ENCODE peak calls at places on chromosomes 6 and 20, in eight cellular contexts. Z, I, Y, E, J, T, U and O are unnamed samples.

GRCh38 chr6:168238159-168238887 is 81.3 kb downstream of the DACT2 start:
- DNase-seq in Z (no peak), I (no peak), Y (no peak), E (no peak), J (no peak), T (no peak), U (no peak), O (no peak)

GRCh38 chr6:137512768-137513605 is 18.8 kb upstream of the OLIG3 start:
- DNase-seq in Z (no peak), I (no peak), Y (no peak), E (no peak), J (no peak), T (no peak), U (no peak), O (no peak)

GRCh38 chr6:82217014-82217621 is 30.4 kb downstream of the IBTK start:
- DNase-seq in Z (no peak), I (no peak), Y (no peak), E (no peak), J (no peak), T (no peak), U (no peak), O (no peak)

GRCh38 chr6:153038378-153038777 is 35.9 kb upstream of the MTRF1L start:
- DNase-seq in Z (no peak), I (peak), Y (no peak), E (no peak), J (no peak), T (peak), U (peak), O (no peak)

GRCh38 chr20:50401587-50402343 is 108.4 kb upstream of the PTPN1 start:
- DNase-seq in Z (no peak), I (no peak), Y (no peak), E (no peak), J (no peak), T (no peak), U (no peak), O (no peak)

GRCh38 chr20:7841967-7842301 is 98.3 kb downstream of the HAO1 start:
- DNase-seq in Z (no peak), I (peak), Y (peak), E (no peak), J (peak), T (peak), U (peak), O (no peak)

GRCh38 chr6:148179786-148180185 is 162.9 kb upstream of the SASH1 start:
- DNase-seq in Z (peak), I (peak), Y (peak), E (no peak), J (peak), T (peak), U (peak), O (no peak)

GRCh38 chr20:868279-868678 is 34.8 kb downstream of the FAM110A start:
- DNase-seq in Z (no peak), I (no peak), Y (no peak), E (no peak), J (no peak), T (no peak), U (no peak), O (no peak)

GRCh38 chr20:19974621-19975435 is 42.3 kb upstream of the NAA20 start:
- DNase-seq in Z (peak), I (peak), Y (peak), E (peak), J (peak), T (peak), U (peak), O (peak)
- H3K4me3 ChIP-seq in Z (peak), I (peak), Y (peak), E (peak), J (peak), T (peak), U (peak), O (peak)

GRCh38 chr6:26457796-26458688 is at the start of gene BTN2A1:
- DNase-seq in Z (peak), I (peak), Y (peak), E (peak), J (peak), T (peak), U (peak), O (peak)
- TF ChIP-seq CTCF in Z (no peak), I (peak), Y (no peak), E (no peak), J (peak), T (peak), U (no peak), O (peak)

GRCh38 chr6:160190974-160191373 is 67.6 kb downstream of the SLC22A2 start:
- DNase-seq in Z (no peak), I (no peak), Y (no peak), E (no peak), J (no peak), T (no peak), U (no peak), O (no peak)
- H3K4me3 ChIP-seq in Z (no peak), I (no peak), Y (no peak), E (no peak), J (no peak), T (no peak), U (no peak), O (no peak)

GRCh38 chr20:17438436-17439039 is 92.6 kb downstream of the BFSP1 start:
- DNase-seq in Z (no peak), I (no peak), Y (peak), E (no peak), J (no peak), T (no peak), U (no peak), O (no peak)
- TF ChIP-seq CTCF in Z (no peak), I (peak), Y (no peak), E (no peak), J (no peak), T (no peak), U (no peak), O (no peak)

DNA sequence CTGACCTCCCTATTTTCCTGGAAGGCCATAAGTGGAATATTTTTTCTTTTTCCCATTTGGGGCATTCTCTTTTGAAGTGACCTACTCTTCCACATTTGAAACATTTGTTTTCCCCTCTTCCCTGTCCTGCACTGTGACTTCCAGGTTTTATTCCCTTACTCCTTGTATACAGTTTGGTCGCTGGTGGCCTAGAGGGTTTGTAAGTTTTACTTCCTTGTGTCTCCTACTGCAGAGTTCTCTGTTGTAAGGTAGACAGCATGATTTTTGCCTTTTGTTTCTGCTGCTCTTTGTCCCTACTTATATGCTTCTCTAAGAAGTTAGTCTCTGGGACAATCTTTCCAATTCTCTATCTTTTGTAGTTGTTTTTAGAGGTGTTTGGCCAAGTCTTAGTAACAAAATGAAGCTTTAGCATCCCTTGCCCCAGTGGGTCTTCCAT is 7.4 kb upstream of the ZNFX1 start:
- DNase-seq in Z (no peak), I (no peak), Y (no peak), E (no peak), J (no peak), T (no peak), U (no peak), O (no peak)
- H3K4me3 ChIP-seq in Z (no peak), I (peak), Y (peak), E (no peak), J (peak), T (no peak), U (no peak), O (no peak)

GRCh38 chr20:54208492-54209044 is 681 bp downstream of the PFDN4 start:
- DNase-seq in Z (no peak), I (peak), Y (peak), E (no peak), J (peak), T (peak), U (peak), O (no peak)

GRCh38 chr20:54209216-54209813 is 1.4 kb downstream of the PFDN4 start:
- DNase-seq in Z (no peak), I (no peak), Y (no peak), E (no peak), J (no peak), T (no peak), U (no peak), O (no peak)

GRCh38 chr20:54204063-54204462 is 3.8 kb upstream of the PFDN4 start:
- DNase-seq in Z (no peak), I (no peak), Y (no peak), E (no peak), J (no peak), T (no peak), U (no peak), O (no peak)

GRCh38 chr20:54207053-54207742 is 689 bp upstream of the PFDN4 start:
- DNase-seq in Z (no peak), I (no peak), Y (no peak), E (no peak), J (no peak), T (no peak), U (no peak), O (no peak)

DNA sequence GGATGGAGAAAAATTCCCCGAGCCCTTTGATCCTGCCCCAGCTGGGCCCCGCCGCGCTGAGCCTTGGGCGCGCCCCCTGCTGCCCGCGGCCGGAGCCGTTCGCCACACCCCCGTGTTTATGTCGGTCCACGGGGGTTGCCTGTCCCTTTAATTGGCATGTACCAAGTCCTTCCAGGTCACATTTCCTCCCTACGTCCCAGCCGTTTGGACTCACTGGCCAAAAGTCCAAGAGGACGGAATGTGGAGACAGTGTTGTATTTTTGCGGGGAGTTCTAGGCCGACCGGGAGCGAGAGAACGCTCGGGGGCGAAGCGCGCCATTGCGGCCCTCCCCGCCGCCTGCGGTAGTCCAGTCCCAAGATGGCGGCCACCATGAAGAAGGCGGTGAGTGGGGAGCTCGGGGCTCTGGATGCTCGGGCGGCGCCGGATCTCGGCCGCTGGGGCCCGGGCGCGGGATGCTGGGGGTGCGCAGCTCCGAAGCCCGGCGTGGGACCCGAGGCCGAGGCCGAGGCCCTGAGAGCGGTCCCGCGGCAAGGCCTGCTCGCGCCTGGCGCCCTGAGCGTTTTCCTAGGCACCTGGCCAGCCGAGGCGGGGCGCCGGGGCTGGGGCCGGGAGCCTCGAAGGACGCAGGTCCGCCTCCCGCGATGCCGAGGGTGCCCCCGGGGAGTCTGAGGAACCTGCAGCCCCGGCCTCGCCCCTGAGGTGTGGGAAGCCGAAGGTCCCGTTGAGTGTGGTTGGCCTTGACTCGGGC is at the start of gene PFDN4:
- DNase-seq in Z (peak), I (peak), Y (peak), E (peak), J (peak), T (peak), U (peak), O (peak)
- TF ChIP-seq CTCF in Z (peak), I (peak), Y (peak), E (peak), J (peak), T (peak), U (peak), O (peak)

GRCh38 chr6:91299544-91300491 is 712.9 kb upstream of the MAP3K7 start:
- DNase-seq in Z (peak), I (peak), Y (no peak), E (no peak), J (no peak), T (no peak), U (peak), O (no peak)
- H3K4me3 ChIP-seq in Z (no peak), I (no peak), Y (no peak), E (no peak), J (no peak), T (no peak), U (no peak), O (no peak)

DNA sequence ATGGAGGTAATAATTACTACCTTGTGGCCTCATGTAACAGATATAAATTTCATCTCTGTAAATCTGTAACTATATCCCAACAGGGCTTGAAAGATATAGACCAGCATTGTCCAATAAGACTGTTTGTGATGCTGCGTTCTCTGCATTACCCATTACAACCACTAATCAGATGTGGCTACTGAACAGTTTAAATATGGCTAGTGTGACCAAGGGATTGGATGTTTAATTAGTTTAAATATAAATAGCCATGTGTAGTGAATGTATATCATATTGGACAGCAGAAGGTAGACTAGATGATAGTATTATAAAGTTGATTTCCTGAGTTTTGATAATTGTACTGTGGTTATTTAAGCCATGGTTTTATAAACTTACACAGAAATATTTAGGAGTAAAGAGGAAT is 27.8 kb upstream of the JAG1 start:
- DNase-seq in Z (no peak), I (no peak), Y (no peak), E (no peak), J (no peak), T (no peak), U (no peak), O (no peak)
- TF ChIP-seq CTCF in Z (no peak), I (peak), Y (no peak), E (no peak), J (no peak), T (no peak), U (no peak), O (no peak)

GRCh38 chr6:42129360-42129676 is 13.1 kb downstream of the C6orf132 start:
- DNase-seq in Z (no peak), I (no peak), Y (no peak), E (no peak), J (no peak), T (no peak), U (no peak), O (no peak)
- H3K4me3 ChIP-seq in Z (no peak), I (no peak), Y (no peak), E (no peak), J (no peak), T (no peak), U (no peak), O (no peak)